ENCODE peak calls at places on chromosomes 4 and X, in four cellular contexts. E is natural killer cell treated with Interleukin-12 subunit alpha and Interleukin-12 subunit beta and Interleukin-15 and Interleukin-18, amount 100 ng/mL, for 72 hours; C is activated T-cell treated with anti-CD3 and anti-CD28 coated beads for 1 hour; X is ovary. W is an unnamed sample.

GRCh38 chr4:38562751-38563198 is 101.2 kb upstream of the KLF3 start:
- DNase-seq in X (no peak), C (no peak), E (no peak), W (peak)

GRCh38 chr4:156137971-156138581 is 184.4 kb upstream of the CTSO start:
- DNase-seq in C (no peak), X (no peak), E (no peak), W (no peak)

GRCh38 chrX:110284159-110284558 is 33.7 kb downstream of the AMMECR1 start:
- DNase-seq in E (no peak), X (no peak), C (no peak), W (no peak)

GRCh38 chr4:54384563-54384962 is 155.5 kb downstream of the PDGFRA start:
- DNase-seq in X (peak), E (no peak), C (no peak), W (peak)

GRCh38 chr4:173124209-173124865 is 44.3 kb upstream of the GALNT7 start:
- DNase-seq in C (no peak), E (no peak), X (no peak), W (no peak)

GRCh38 chr4:101345596-101346311 is 1.6 kb downstream of the PPP3CA start:
- DNase-seq in X (peak), C (peak), E (peak), W (peak)

GRCh38 chr4:139887962-139888735 is 222.5 kb downstream of the MGST2 start:
- DNase-seq in C (no peak), E (no peak), X (no peak), W (no peak)

GRCh38 chr4:14583331-14583730 is 418.9 kb upstream of the CPEB2 start:
- DNase-seq in E (no peak), X (no peak), C (no peak), W (no peak)

GRCh38 chrX:2679534-2680485 is 11.3 kb upstream of the CD99 start:
- DNase-seq in X (peak), C (no peak), E (no peak), W (no peak)

GRCh38 chr4:68498413-68499007 is 51.2 kb downstream of the TMPRSS11E start:
- DNase-seq in C (peak), X (no peak), E (no peak), W (peak)

GRCh38 chr4:79551555-79551954 is 143.5 kb upstream of the GK2 start:
- DNase-seq in X (no peak), C (no peak), E (no peak), W (no peak)

GRCh38 chr4:74223801-74224200 is 65.9 kb downstream of the MTHFD2L start:
- DNase-seq in X (no peak), C (no peak), E (no peak), W (no peak)

GRCh38 chr4:184347251-184348239 is 126.8 kb downstream of the IRF2 start:
- DNase-seq in C (no peak), X (no peak), E (no peak), W (peak)

GRCh38 chrX:46547857-46548256 is 2.6 kb upstream of the ZNF674 start:
- DNase-seq in E (no peak), C (no peak), X (no peak), W (no peak)

W was measured in right cardiac atrium.